ENCODE peak calls at places on chromosomes 5 and 9, in seven cellular contexts. T is nephron progenitor cell; N is activated CD8-positive, alpha-beta memory T cell treated with anti-CD3 and anti-CD28 coated beads for 48 hours; Z is NCI-H510A; Q is uterus; F is HT-29; U is CD4-positive, alpha-beta T cell. I is an unnamed sample.

GRCh38 chr5:37855438-37855837 is 15.6 kb upstream of the GDNF start:
- DNase-seq in T (no peak), N (no peak), Z (no peak), Q (no peak), F (no peak), U (no peak), I (no peak)

GRCh38 chr9:34646211-34647083 is at the start of gene GALT:
- DNase-seq in T (peak; percentile 96), N (peak; percentile 98), Z (peak; percentile 78), Q (peak; percentile 94), F (peak; percentile 92), U (peak; percentile 92), I (peak; percentile 42)

GRCh38 chr9:114403153-114403756 is 15.5 kb upstream of the AKNA start:
- DNase-seq in T (no peak), N (no peak), Z (no peak), Q (no peak), F (no peak), U (no peak), I (no peak)

GRCh38 chr5:111755942-111756353 is 1.0 kb downstream of the NREP start:
- DNase-seq in T (no peak), N (no peak), Z (no peak), Q (no peak), F (no peak), U (no peak), I (no peak)

GRCh38 chr5:73897886-73898285 is 271.9 kb downstream of the ARHGEF28 start:
- DNase-seq in T (no peak), N (no peak), Z (no peak), Q (no peak), F (no peak), U (no peak), I (no peak)

GRCh38 chr9:71941060-71941568 is 29.7 kb downstream of the C9orf85 start:
- DNase-seq in T (no peak), N (no peak), Z (no peak), Q (no peak), F (no peak), U (no peak), I (no peak)

GRCh38 chr9:34590376-34591090 is 1.0 kb upstream of the CNTFR start:
- DNase-seq in T (peak; percentile 38), N (no peak), Z (no peak), Q (peak; percentile 29), F (no peak), U (no peak), I (no peak)

GRCh38 chr5:173204185-173204979 is 30.6 kb downstream of the NKX2-5 start:
- DNase-seq in T (no peak), N (no peak), Z (no peak), Q (no peak), F (peak; percentile 58), U (no peak), I (no peak)

GRCh38 chr5:36691241-36691640 is 84.8 kb downstream of the SLC1A3 start:
- DNase-seq in T (no peak), N (no peak), Z (no peak), Q (no peak), F (no peak), U (no peak), I (no peak)

GRCh38 chr5:52961238-52961637 is 27.9 kb upstream of the ITGA2 start:
- DNase-seq in T (no peak), N (no peak), Z (no peak), Q (no peak), F (no peak), U (no peak), I (peak; percentile 25)

GRCh38 chr5:178507151-178507932 is 82.9 kb downstream of the COL23A1 start:
- DNase-seq in T (no peak), N (no peak), Z (no peak), Q (no peak), F (no peak), U (no peak), I (no peak)

GRCh38 chr9:132965478-132965877 is 13.0 kb upstream of the GFI1B start:
- DNase-seq in T (no peak), N (no peak), Z (no peak), Q (no peak), F (no peak), U (no peak), I (no peak)

GRCh38 chr9:127938298-127938690 is 640 bp upstream of the DPM2 start:
- DNase-seq in T (no peak), N (no peak), Z (no peak), Q (no peak), F (no peak), U (no peak), I (no peak)

GRCh38 chr5:10577371-10578291 is 13.8 kb downstream of the ANKRD33B start:
- DNase-seq in T (no peak), N (no peak), Z (no peak), Q (no peak), F (no peak), U (no peak), I (no peak)

GRCh38 chr9:131282688-131283422 is 6.5 kb upstream of the FAM78A start:
- DNase-seq in T (peak; percentile 81), N (no peak), Z (no peak), Q (no peak), F (no peak), U (no peak), I (no peak)

GRCh38 chr5:123673107-123673506 is 161.1 kb downstream of the CSNK1G3 start:
- DNase-seq in T (no peak), N (no peak), Z (no peak), Q (no peak), F (no peak), U (no peak), I (no peak)

GRCh38 chr5:171152382-171152781 is 156.7 kb upstream of the TLX3 start:
- DNase-seq in T (no peak), N (no peak), Z (no peak), Q (no peak), F (peak; percentile 51), U (no peak), I (no peak)

GRCh38 chr9:112041536-112042243 is 133.4 kb downstream of the SUSD1 start:
- DNase-seq in T (no peak), N (no peak), Z (no peak), Q (no peak), F (no peak), U (no peak), I (peak; percentile 98)

GRCh38 chr5:72093231-72093630 is 14.0 kb upstream of the MAP1B start:
- DNase-seq in T (no peak), N (no peak), Z (no peak), Q (no peak), F (no peak), U (no peak), I (no peak)

GRCh38 chr9:125106285-125106893 is 36.9 kb downstream of the SCAI start:
- DNase-seq in T (no peak), N (no peak), Z (no peak), Q (no peak), F (peak; percentile 5), U (no peak), I (no peak)

GRCh38 chr9:71853084-71853483 is 57.9 kb downstream of the ABHD17B start:
- DNase-seq in T (no peak), N (no peak), Z (no peak), Q (no peak), F (no peak), U (no peak), I (no peak)

GRCh38 chr9:136191549-136192286 is 13.2 kb downstream of the LHX3 start:
- DNase-seq in T (no peak), N (no peak), Z (no peak), Q (no peak), F (no peak), U (no peak), I (no peak)

GRCh38 chr5:135829681-135830383 is 4.6 kb upstream of the SLC25A48 start:
- DNase-seq in T (peak; percentile 82), N (peak; percentile 43), Z (peak; percentile 18), Q (no peak), F (peak; percentile 86), U (no peak), I (no peak)

GRCh38 chr5:6222899-6223298 is 155.4 kb downstream of the MED10 start:
- DNase-seq in T (no peak), N (no peak), Z (no peak), Q (no peak), F (no peak), U (no peak), I (no peak)

GRCh38 chr5:123875444-123876264 is 363.7 kb downstream of the CSNK1G3 start:
- DNase-seq in T (peak; percentile 33), N (no peak), Z (no peak), Q (no peak), F (peak; percentile 23), U (no peak), I (no peak)

GRCh38 chr9:129981180-129981907 is 61.6 kb downstream of the FNBP1 start:
- DNase-seq in T (no peak), N (no peak), Z (no peak), Q (no peak), F (no peak), U (no peak), I (no peak)

GRCh38 chr9:11088826-11089374 is 476.1 kb upstream of the PTPRD start:
- DNase-seq in T (no peak), N (no peak), Z (no peak), Q (no peak), F (no peak), U (no peak), I (no peak)

GRCh38 chr9:14107977-14108376 is 206.0 kb downstream of the NFIB start:
- DNase-seq in T (no peak), N (no peak), Z (no peak), Q (no peak), F (no peak), U (no peak), I (no peak)

GRCh38 chr9:81002242-81002641 is 687.1 kb downstream of the TLE1 start:
- DNase-seq in T (no peak), N (no peak), Z (peak; percentile 60), Q (no peak), F (peak; percentile 58), U (no peak), I (no peak)

GRCh38 chr9:104776787-104777186 is 12.9 kb downstream of the NIPSNAP3B start:
- DNase-seq in T (no peak), N (no peak), Z (no peak), Q (no peak), F (no peak), U (no peak), I (no peak)

GRCh38 chr5:35046754-35047153 is 995 bp downstream of the AGXT2 start:
- DNase-seq in T (no peak), N (no peak), Z (no peak), Q (no peak), F (no peak), U (no peak), I (no peak)

GRCh38 chr5:170747851-170748250 is 35.7 kb upstream of the GABRP start:
- DNase-seq in T (peak; percentile 55), N (no peak), Z (no peak), Q (no peak), F (peak; percentile 53), U (no peak), I (no peak)

GRCh38 chr5:77957-78804 is 13.8 kb upstream of the PLEKHG4B start:
- DNase-seq in T (no peak), N (no peak), Z (peak; percentile 56), Q (no peak), F (peak; percentile 81), U (no peak), I (peak; percentile 9)

GRCh38 chr5:142184939-142185526 is 76.5 kb downstream of the NDFIP1 start:
- DNase-seq in T (no peak), N (no peak), Z (no peak), Q (no peak), F (no peak), U (no peak), I (no peak)

I was measured in retinal pigment epithelial cell.